ENCODE peak calls at places on chromosomes 7 and 10, in ten cellular contexts. One of them, this sample, is unnamed.

GRCh38 chr7:44309271-44310091 is 15.9 kb downstream of the CAMK2B start:
- DNase-seq in AG04450: no peak
- DNase-seq in fibroblast of lung: peak
- DNase-seq in psoas muscle: peak
- DNase-seq in SK-N-SH: peak
- DNase-seq in heart right ventricle: no peak
- DNase-seq in gastrocnemius medialis: peak
- DNase-seq in neural crest cell: peak
- DNase-seq in PC-3: peak
- DNase-seq in fibroblast of villous mesenchyme: peak
- DNase-seq in this sample: no peak

GRCh38 chr7:158383665-158384064 is 204.0 kb downstream of the PTPRN2 start:
- DNase-seq in gastrocnemius medialis: no peak
- DNase-seq in AG04450: no peak
- DNase-seq in heart right ventricle: no peak
- DNase-seq in PC-3: no peak
- DNase-seq in neural crest cell: no peak
- DNase-seq in fibroblast of villous mesenchyme: no peak
- DNase-seq in fibroblast of lung: no peak
- DNase-seq in SK-N-SH: no peak
- DNase-seq in psoas muscle: no peak
- DNase-seq in this sample: no peak

GRCh38 chr10:89478739-89479116 is 56.7 kb downstream of the SLC16A12 start:
- DNase-seq in gastrocnemius medialis: no peak
- DNase-seq in PC-3: no peak
- DNase-seq in psoas muscle: no peak
- DNase-seq in AG04450: no peak
- DNase-seq in SK-N-SH: no peak
- DNase-seq in heart right ventricle: no peak
- DNase-seq in neural crest cell: no peak
- DNase-seq in fibroblast of villous mesenchyme: no peak
- DNase-seq in fibroblast of lung: peak
- DNase-seq in this sample: no peak

GRCh38 chr10:66398653-66399052 is 527.2 kb upstream of the LRRTM3 start:
- DNase-seq in heart right ventricle: no peak
- DNase-seq in psoas muscle: no peak
- DNase-seq in gastrocnemius medialis: no peak
- DNase-seq in neural crest cell: no peak
- DNase-seq in fibroblast of lung: no peak
- DNase-seq in AG04450: no peak
- DNase-seq in SK-N-SH: no peak
- DNase-seq in fibroblast of villous mesenchyme: no peak
- DNase-seq in PC-3: no peak
- DNase-seq in this sample: no peak

GRCh38 chr7:253491-254336 is 36.3 kb upstream of the FOXL3 start:
- DNase-seq in fibroblast of lung: no peak
- DNase-seq in neural crest cell: no peak
- DNase-seq in AG04450: no peak
- DNase-seq in PC-3: no peak
- DNase-seq in fibroblast of villous mesenchyme: no peak
- DNase-seq in psoas muscle: peak
- DNase-seq in heart right ventricle: no peak
- DNase-seq in SK-N-SH: no peak
- DNase-seq in gastrocnemius medialis: no peak
- DNase-seq in this sample: no peak

GRCh38 chr10:5522913-5523560 is 1.7 kb upstream of the CALML3 start:
- DNase-seq in SK-N-SH: no peak
- DNase-seq in heart right ventricle: no peak
- DNase-seq in AG04450: no peak
- DNase-seq in fibroblast of lung: no peak
- DNase-seq in PC-3: no peak
- DNase-seq in gastrocnemius medialis: no peak
- DNase-seq in neural crest cell: no peak
- DNase-seq in psoas muscle: peak
- DNase-seq in fibroblast of villous mesenchyme: no peak
- DNase-seq in this sample: no peak

GRCh38 chr7:2522780-2523433 is 3.3 kb downstream of the LFNG start:
- DNase-seq in fibroblast of villous mesenchyme: peak
- DNase-seq in heart right ventricle: no peak
- DNase-seq in PC-3: peak
- DNase-seq in AG04450: no peak
- DNase-seq in fibroblast of lung: no peak
- DNase-seq in gastrocnemius medialis: no peak
- DNase-seq in neural crest cell: peak
- DNase-seq in psoas muscle: no peak
- DNase-seq in SK-N-SH: no peak
- DNase-seq in this sample: no peak

GRCh38 chr7:99392659-99393362 is 15.6 kb downstream of the PDAP1 start:
- DNase-seq in SK-N-SH: peak
- DNase-seq in fibroblast of lung: peak
- DNase-seq in gastrocnemius medialis: peak
- DNase-seq in psoas muscle: peak
- DNase-seq in fibroblast of villous mesenchyme: peak
- DNase-seq in PC-3: no peak
- DNase-seq in AG04450: no peak
- DNase-seq in neural crest cell: peak
- DNase-seq in heart right ventricle: peak
- DNase-seq in this sample: peak

GRCh38 chr7:74225400-74225799 is 15.6 kb downstream of the LAT2 start:
- DNase-seq in fibroblast of lung: no peak
- DNase-seq in psoas muscle: no peak
- DNase-seq in AG04450: no peak
- DNase-seq in PC-3: no peak
- DNase-seq in heart right ventricle: no peak
- DNase-seq in neural crest cell: no peak
- DNase-seq in gastrocnemius medialis: no peak
- DNase-seq in SK-N-SH: no peak
- DNase-seq in fibroblast of villous mesenchyme: no peak
- DNase-seq in this sample: no peak

GRCh38 chr7:74221713-74222112 is 11.9 kb downstream of the LAT2 start:
- DNase-seq in heart right ventricle: no peak
- DNase-seq in psoas muscle: no peak
- DNase-seq in neural crest cell: no peak
- DNase-seq in SK-N-SH: no peak
- DNase-seq in fibroblast of villous mesenchyme: no peak
- DNase-seq in AG04450: no peak
- DNase-seq in PC-3: no peak
- DNase-seq in fibroblast of lung: no peak
- DNase-seq in gastrocnemius medialis: no peak
- DNase-seq in this sample: no peak

GRCh38 chr7:74224511-74224832 is 14.7 kb downstream of the LAT2 start:
- DNase-seq in fibroblast of villous mesenchyme: no peak
- DNase-seq in gastrocnemius medialis: no peak
- DNase-seq in AG04450: no peak
- DNase-seq in neural crest cell: no peak
- DNase-seq in heart right ventricle: no peak
- DNase-seq in fibroblast of lung: no peak
- DNase-seq in psoas muscle: no peak
- DNase-seq in PC-3: no peak
- DNase-seq in SK-N-SH: no peak
- DNase-seq in this sample: no peak

GRCh38 chr7:74222851-74223710 is 13.3 kb downstream of the LAT2 start:
- DNase-seq in heart right ventricle: no peak
- DNase-seq in fibroblast of lung: no peak
- DNase-seq in PC-3: no peak
- DNase-seq in AG04450: no peak
- DNase-seq in gastrocnemius medialis: no peak
- DNase-seq in neural crest cell: no peak
- DNase-seq in psoas muscle: no peak
- DNase-seq in SK-N-SH: no peak
- DNase-seq in fibroblast of villous mesenchyme: no peak
- DNase-seq in this sample: no peak

DNA sequence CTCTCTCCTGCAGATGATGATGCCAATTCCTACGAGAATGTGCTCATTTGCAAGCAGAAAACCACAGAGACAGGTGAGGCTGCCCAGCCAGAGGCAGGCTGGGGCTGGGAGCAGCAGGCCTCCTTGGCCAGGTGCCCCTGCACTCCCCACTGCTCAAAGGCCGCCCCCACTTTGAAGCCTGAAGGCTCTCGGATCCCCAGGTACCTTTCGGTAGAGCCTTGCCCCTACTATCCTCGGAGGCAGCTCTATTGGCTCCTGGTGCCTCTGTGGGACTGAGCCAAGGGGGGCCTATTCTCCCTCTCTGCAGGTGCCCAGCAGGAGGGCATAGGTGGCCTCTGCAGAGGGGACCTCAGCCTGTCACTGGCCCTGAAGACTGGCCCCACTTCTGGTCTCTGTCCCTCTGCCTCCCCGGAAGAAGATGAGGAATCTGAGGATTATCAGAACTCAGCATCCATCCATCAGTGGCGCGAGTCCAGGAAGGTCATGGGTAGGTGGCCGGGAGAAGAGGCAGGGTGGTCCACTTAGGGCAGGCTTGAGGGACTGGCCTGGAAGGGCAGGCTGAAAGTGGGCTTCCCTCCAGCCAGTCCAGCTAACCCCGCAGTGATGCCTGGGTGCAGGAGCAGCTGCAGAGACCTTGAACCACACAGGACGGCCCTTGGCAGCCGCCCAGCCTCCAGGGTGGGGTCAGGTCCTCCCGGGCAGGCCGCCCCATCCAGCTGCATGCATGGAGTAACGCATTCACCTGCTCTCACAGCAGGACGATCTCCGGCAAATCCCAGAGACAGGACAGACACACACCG is 14.1 kb downstream of the LAT2 start:
- DNase-seq in heart right ventricle: no peak
- DNase-seq in AG04450: no peak
- DNase-seq in neural crest cell: no peak
- DNase-seq in fibroblast of lung: no peak
- DNase-seq in gastrocnemius medialis: no peak
- DNase-seq in SK-N-SH: no peak
- DNase-seq in fibroblast of villous mesenchyme: no peak
- DNase-seq in PC-3: no peak
- DNase-seq in psoas muscle: no peak
- DNase-seq in this sample: no peak
- TF ChIP-seq CTCF in heart right ventricle: no peak
- TF ChIP-seq CTCF in AG04450: no peak
- TF ChIP-seq CTCF in neural crest cell: no peak
- TF ChIP-seq CTCF in fibroblast of lung: no peak
- TF ChIP-seq CTCF in gastrocnemius medialis: no peak
- TF ChIP-seq CTCF in SK-N-SH: no peak
- TF ChIP-seq CTCF in fibroblast of villous mesenchyme: no peak
- TF ChIP-seq CTCF in PC-3: no peak
- TF ChIP-seq CTCF in psoas muscle: no peak
- TF ChIP-seq CTCF in this sample: no peak

DNA sequence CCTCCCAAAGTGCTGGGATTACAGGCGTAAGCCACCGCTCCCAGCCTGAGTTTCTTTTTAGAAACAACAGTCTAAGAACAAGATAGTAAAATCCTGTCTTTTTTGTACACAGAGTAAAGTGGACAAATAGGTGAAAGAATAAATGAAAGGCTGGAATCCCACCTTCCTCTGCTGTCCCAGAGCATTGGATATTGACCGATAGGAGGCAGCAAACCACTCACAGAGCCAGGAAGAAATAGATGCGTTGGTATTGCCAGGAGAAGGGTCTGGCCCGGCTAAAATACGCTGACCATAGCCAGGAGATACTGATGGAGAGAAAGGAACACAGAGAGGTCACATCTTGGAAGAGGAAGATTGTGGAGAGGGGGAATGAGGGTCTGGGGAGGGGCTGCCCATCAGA is 11.4 kb upstream of the ZNF12 start:
- DNase-seq in gastrocnemius medialis: no peak
- DNase-seq in fibroblast of villous mesenchyme: no peak
- DNase-seq in neural crest cell: no peak
- DNase-seq in heart right ventricle: no peak
- DNase-seq in SK-N-SH: no peak
- DNase-seq in psoas muscle: no peak
- DNase-seq in fibroblast of lung: no peak
- DNase-seq in PC-3: no peak
- DNase-seq in AG04450: no peak
- DNase-seq in this sample: no peak
- TF ChIP-seq CTCF in gastrocnemius medialis: no peak
- TF ChIP-seq CTCF in fibroblast of villous mesenchyme: no peak
- TF ChIP-seq CTCF in neural crest cell: peak
- TF ChIP-seq CTCF in heart right ventricle: no peak
- TF ChIP-seq CTCF in SK-N-SH: peak
- TF ChIP-seq CTCF in psoas muscle: no peak
- TF ChIP-seq CTCF in fibroblast of lung: no peak
- TF ChIP-seq CTCF in PC-3: no peak
- TF ChIP-seq CTCF in AG04450: no peak
- TF ChIP-seq CTCF in this sample: no peak

GRCh38 chr7:85510287-85510686 is 323.4 kb upstream of the SEMA3D start:
- DNase-seq in fibroblast of villous mesenchyme: no peak
- DNase-seq in neural crest cell: no peak
- DNase-seq in gastrocnemius medialis: no peak
- DNase-seq in heart right ventricle: no peak
- DNase-seq in PC-3: no peak
- DNase-seq in psoas muscle: no peak
- DNase-seq in AG04450: no peak
- DNase-seq in SK-N-SH: peak
- DNase-seq in fibroblast of lung: no peak
- DNase-seq in this sample: no peak

GRCh38 chr7:85512802-85513201 is 325.9 kb upstream of the SEMA3D start:
- DNase-seq in psoas muscle: no peak
- DNase-seq in gastrocnemius medialis: no peak
- DNase-seq in AG04450: no peak
- DNase-seq in neural crest cell: no peak
- DNase-seq in heart right ventricle: no peak
- DNase-seq in fibroblast of villous mesenchyme: no peak
- DNase-seq in fibroblast of lung: no peak
- DNase-seq in SK-N-SH: no peak
- DNase-seq in PC-3: no peak
- DNase-seq in this sample: no peak

DNA sequence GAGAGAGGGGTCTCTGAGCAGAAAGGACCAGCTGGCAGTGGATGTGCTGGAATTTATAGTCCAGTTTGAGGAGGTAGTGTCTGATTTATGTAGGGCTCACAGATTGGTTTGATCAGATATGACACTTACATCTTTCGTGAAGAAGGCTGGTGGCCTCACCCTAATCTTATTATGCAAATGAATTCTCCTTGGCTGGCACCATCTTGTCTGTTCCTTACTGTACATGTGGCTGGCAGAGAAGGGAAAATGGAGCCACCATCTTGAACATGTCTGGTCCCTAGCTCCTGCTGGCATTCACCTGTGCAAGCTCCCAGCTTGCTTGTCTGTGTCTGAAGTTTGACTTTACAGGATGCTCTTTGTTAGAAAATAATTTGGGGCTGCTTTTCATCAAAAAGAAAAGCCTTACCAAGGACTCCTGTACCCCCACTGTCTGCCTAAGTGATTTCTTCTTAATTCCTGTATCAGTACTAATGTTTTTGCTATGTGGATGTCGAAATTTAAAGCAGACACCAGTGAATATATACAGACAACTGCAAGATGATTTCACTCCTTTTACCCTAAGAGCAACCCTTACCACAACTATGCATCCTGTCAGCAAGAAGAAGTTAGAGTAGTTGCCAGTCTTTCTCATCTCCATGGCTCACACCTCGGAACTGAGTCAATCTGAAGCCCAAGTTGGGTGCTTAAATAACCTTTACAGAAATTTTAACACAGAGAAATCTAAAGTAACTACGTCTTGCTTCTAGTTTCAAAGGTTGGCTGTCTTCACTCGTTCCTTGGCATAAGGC is 322.0 kb upstream of the SEMA3D start:
- DNase-seq in gastrocnemius medialis: no peak
- DNase-seq in AG04450: peak
- DNase-seq in heart right ventricle: no peak
- DNase-seq in PC-3: no peak
- DNase-seq in SK-N-SH: no peak
- DNase-seq in neural crest cell: no peak
- DNase-seq in psoas muscle: no peak
- DNase-seq in fibroblast of lung: peak
- DNase-seq in fibroblast of villous mesenchyme: peak
- DNase-seq in this sample: no peak
- TF ChIP-seq CTCF in gastrocnemius medialis: no peak
- TF ChIP-seq CTCF in AG04450: no peak
- TF ChIP-seq CTCF in heart right ventricle: no peak
- TF ChIP-seq CTCF in PC-3: no peak
- TF ChIP-seq CTCF in SK-N-SH: no peak
- TF ChIP-seq CTCF in neural crest cell: no peak
- TF ChIP-seq CTCF in psoas muscle: no peak
- TF ChIP-seq CTCF in fibroblast of lung: no peak
- TF ChIP-seq CTCF in fibroblast of villous mesenchyme: no peak
- TF ChIP-seq CTCF in this sample: no peak

DNA sequence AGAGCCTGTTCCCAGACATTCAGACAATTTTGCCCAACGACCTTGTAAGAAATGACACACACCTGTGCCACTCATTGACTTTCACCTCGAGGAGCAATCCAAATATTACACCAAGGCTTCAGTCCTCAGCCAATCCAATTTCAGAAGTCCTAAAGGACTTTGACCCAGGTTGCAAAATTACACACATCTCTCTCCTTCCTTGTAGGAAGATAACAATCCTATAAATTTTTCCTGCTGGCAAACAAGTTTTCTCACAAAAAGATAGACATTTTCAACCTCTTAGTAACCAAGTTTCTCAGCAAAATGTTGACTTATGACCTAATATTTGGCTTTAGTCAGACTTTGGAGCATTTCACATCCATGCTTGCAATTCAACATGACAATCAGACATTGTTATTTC is 745.0 kb downstream of the GRID1 start:
- DNase-seq in SK-N-SH: no peak
- DNase-seq in fibroblast of lung: no peak
- DNase-seq in gastrocnemius medialis: no peak
- DNase-seq in PC-3: no peak
- DNase-seq in AG04450: no peak
- DNase-seq in neural crest cell: no peak
- DNase-seq in psoas muscle: no peak
- DNase-seq in heart right ventricle: no peak
- DNase-seq in fibroblast of villous mesenchyme: no peak
- DNase-seq in this sample: no peak
- TF ChIP-seq CTCF in SK-N-SH: no peak
- TF ChIP-seq CTCF in fibroblast of lung: no peak
- TF ChIP-seq CTCF in gastrocnemius medialis: no peak
- TF ChIP-seq CTCF in PC-3: no peak
- TF ChIP-seq CTCF in AG04450: no peak
- TF ChIP-seq CTCF in neural crest cell: no peak
- TF ChIP-seq CTCF in psoas muscle: no peak
- TF ChIP-seq CTCF in heart right ventricle: no peak
- TF ChIP-seq CTCF in fibroblast of villous mesenchyme: no peak
- TF ChIP-seq CTCF in this sample: no peak

This sample was measured in dorsolateral prefrontal cortex.